ENCODE peak calls at places on chromosomes 4 and X, in five cellular contexts. Y is adrenal gland, S is fibroblast of lung, B is coronary artery, I is stomach. T is an unnamed sample.

GRCh38 chr4:41268024-41268423 is 11.3 kb downstream of the UCHL1 start:
- DNase-seq in Y (no peak), S (peak), B (no peak), I (no peak), T (no peak)

GRCh38 chrX:118528089-118528753 is 32.6 kb downstream of the DOCK11 start:
- DNase-seq in Y (no peak), S (no peak), B (no peak), I (no peak), T (no peak)

GRCh38 chr4:113759696-113760093 is 1.8 kb downstream of the CAMK2D start:
- DNase-seq in Y (no peak), S (peak), B (no peak), I (no peak), T (no peak)

GRCh38 chr4:88422403-88422802 is 34.5 kb upstream of the HERC5 start:
- DNase-seq in Y (no peak), S (no peak), B (no peak), I (no peak), T (no peak)

GRCh38 chr4:175651701-175652100 is 160.4 kb downstream of the GPM6A start:
- DNase-seq in Y (no peak), S (no peak), B (no peak), I (no peak), T (no peak)

GRCh38 chr4:165325732-165326512 is 1.5 kb upstream of the MSMO1 start:
- DNase-seq in Y (peak), S (peak), B (no peak), I (no peak), T (peak)

GRCh38 chrX:102840871-102841705 is 96.0 kb upstream of the RAB40AL start:
- DNase-seq in Y (no peak), S (peak), B (no peak), I (no peak), T (no peak)

GRCh38 chrX:19879181-19879580 is 8.2 kb downstream of the SH3KBP1 start:
- DNase-seq in Y (no peak), S (no peak), B (no peak), I (no peak), T (no peak)

GRCh38 chrX:97332963-97333362 is 449.3 kb downstream of the RPA4 start:
- DNase-seq in Y (no peak), S (no peak), B (no peak), I (no peak), T (no peak)

GRCh38 chr4:88985088-88985779 is 71.8 kb downstream of the FAM13A start:
- DNase-seq in Y (peak), S (peak), B (no peak), I (no peak), T (no peak)

GRCh38 chr4:15513545-15513944 is 43.9 kb downstream of the CC2D2A start:
- DNase-seq in Y (no peak), S (peak), B (no peak), I (no peak), T (no peak)

GRCh38 chrX:23749576-23749975 is 6.5 kb upstream of the ACOT9 start:
- DNase-seq in Y (no peak), S (no peak), B (no peak), I (no peak), T (no peak)

GRCh38 chr4:156894234-156894633 is 77.4 kb downstream of the PDGFC start:
- DNase-seq in Y (no peak), S (no peak), B (no peak), I (no peak), T (no peak)

GRCh38 chr4:156901871-156902270 is 69.7 kb downstream of the PDGFC start:
- DNase-seq in Y (no peak), S (no peak), B (no peak), I (no peak), T (no peak)

GRCh38 chr4:156892695-156893211 is 78.8 kb downstream of the PDGFC start:
- DNase-seq in Y (no peak), S (no peak), B (no peak), I (no peak), T (no peak)

GRCh38 chr4:156896536-156896935 is 75.1 kb downstream of the PDGFC start:
- DNase-seq in Y (no peak), S (no peak), B (no peak), I (no peak), T (no peak)

GRCh38 chr4:156898373-156899117 is 73.1 kb downstream of the PDGFC start:
- DNase-seq in Y (no peak), S (peak), B (no peak), I (no peak), T (no peak)
- H3K4me3 ChIP-seq in Y (no peak), S (no peak), B (no peak), I (no peak), T (no peak)

GRCh38 chr4:6574747-6575502 is at the start of gene MAN2B2:
- DNase-seq in Y (peak), S (peak), B (peak), I (peak), T (peak)
- TF ChIP-seq CTCF in Y (no peak), S (no peak), B (no peak), I (no peak), T (peak)

GRCh38 chr4:71497078-71497477 is 158.3 kb downstream of the SLC4A4 start:
- DNase-seq in Y (no peak), S (no peak), B (no peak), I (no peak), T (no peak)
- H3K4me3 ChIP-seq in Y (no peak), S (no peak), B (no peak), I (no peak), T (no peak)

GRCh38 chr4:40228497-40229365 is 31.9 kb downstream of the RHOH start:
- DNase-seq in Y (no peak), S (no peak), B (no peak), I (no peak), T (no peak)
- TF ChIP-seq CTCF in Y (peak), S (peak), B (no peak), I (peak), T (peak)

GRCh38 chr4:33268776-33269175 is 2548.6 kb downstream of the PCDH7 start:
- DNase-seq in Y (no peak), S (no peak), B (no peak), I (no peak), T (no peak)

GRCh38 chr4:33262809-33263208 is 2542.6 kb downstream of the PCDH7 start:
- DNase-seq in Y (no peak), S (peak), B (no peak), I (no peak), T (peak)
- H3K4me3 ChIP-seq in Y (no peak), S (no peak), B (no peak), I (no peak), T (no peak)

GRCh38 chr4:55926610-55927009 is 22.1 kb upstream of the CEP135 start:
- DNase-seq in Y (no peak), S (no peak), B (no peak), I (no peak), T (no peak)
- TF ChIP-seq CTCF in Y (no peak), S (no peak), B (no peak), I (no peak), T (no peak)

DNA sequence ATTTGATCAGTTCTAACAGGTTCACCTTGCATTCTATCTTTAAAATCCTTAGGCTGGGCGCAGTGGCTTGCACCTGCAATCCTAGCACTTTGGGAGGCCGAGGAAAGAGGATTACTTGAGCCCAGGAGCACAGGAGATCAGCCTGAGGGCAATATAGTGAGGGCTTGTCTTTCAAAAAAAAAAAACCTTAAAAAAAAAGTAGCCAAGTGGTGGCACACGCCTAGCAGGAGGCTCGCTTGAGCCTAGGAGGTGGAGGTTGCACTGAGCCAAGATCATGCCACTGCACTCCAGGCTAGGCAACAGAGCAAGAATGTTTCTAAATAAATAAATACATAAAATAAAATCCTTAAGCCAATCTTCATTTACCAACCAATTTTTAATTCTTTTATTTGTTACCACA is 75.6 kb downstream of the PRSS12 start:
- DNase-seq in Y (no peak), S (no peak), B (no peak), I (no peak), T (no peak)
- H3K4me3 ChIP-seq in Y (no peak), S (no peak), B (no peak), I (no peak), T (no peak)

GRCh38 chr4:139599076-139599475 is 43.1 kb upstream of the SETD7 start:
- DNase-seq in Y (no peak), S (no peak), B (no peak), I (no peak), T (no peak)

GRCh38 chr4:139599594-139600374 is 43.8 kb upstream of the SETD7 start:
- DNase-seq in Y (no peak), S (peak), B (no peak), I (no peak), T (no peak)

GRCh38 chr4:139595989-139596679 is 40.1 kb upstream of the SETD7 start:
- DNase-seq in Y (no peak), S (peak), B (no peak), I (no peak), T (no peak)

GRCh38 chr4:139594591-139595185 is 38.7 kb upstream of the SETD7 start:
- DNase-seq in Y (no peak), S (no peak), B (no peak), I (no peak), T (no peak)

DNA sequence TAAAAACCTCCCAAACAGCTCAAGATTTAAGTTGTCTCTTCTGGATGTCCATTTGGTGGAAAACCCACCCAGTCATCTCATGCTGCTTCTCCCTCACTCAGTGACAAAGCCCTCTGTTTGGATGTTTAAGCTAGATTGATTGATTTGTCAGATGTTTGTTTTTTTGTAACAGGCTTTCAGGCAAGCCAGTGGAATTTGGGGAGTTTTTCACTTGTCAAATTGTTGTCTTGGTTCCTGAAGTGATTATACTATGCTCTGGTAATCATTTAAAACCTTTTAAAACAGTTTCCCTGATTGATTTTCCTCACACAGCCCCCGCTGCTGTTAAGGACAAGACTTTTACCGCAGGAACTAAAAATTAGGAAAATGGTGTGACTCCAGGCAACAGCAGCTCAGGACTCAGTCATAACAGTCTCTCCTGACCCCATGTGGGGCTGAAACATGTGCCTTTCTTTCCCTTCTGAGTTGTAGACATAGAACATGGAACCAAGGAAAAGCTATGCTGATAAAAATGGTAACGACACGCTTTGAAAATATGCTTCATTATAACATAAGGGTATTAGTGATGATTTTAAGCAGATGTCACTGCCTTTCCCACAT is 40.8 kb upstream of the SETD7 start:
- DNase-seq in Y (no peak), S (no peak), B (no peak), I (no peak), T (no peak)
- TF ChIP-seq CTCF in Y (no peak), S (no peak), B (no peak), I (no peak), T (no peak)

T was measured in retinal pigment epithelial cell.